ENCODE peak calls at places on chromosome 5, in five cellular contexts. F is AG04450, C is MCF 10A, E is GM12865, K is M059J. N is an unnamed sample.

GRCh38 chr5:1724822-1725602 is 74.6 kb downstream of the MRPL36 start:
- DNase-seq in F (no peak), C (no peak), E (no peak), K (no peak), N (no peak)

GRCh38 chr5:149732500-149733128 is 2.5 kb downstream of the PPARGC1B start:
- DNase-seq in F (no peak), C (peak; percentile 56), E (no peak), K (no peak), N (no peak)

GRCh38 chr5:103669615-103670014 is 107.0 kb upstream of the NUDT12 start:
- DNase-seq in F (no peak), C (no peak), E (no peak), K (no peak), N (no peak)

GRCh38 chr5:147701468-147701867 is 81.1 kb downstream of the JAKMIP2 start:
- DNase-seq in F (no peak), C (no peak), E (no peak), K (no peak), N (no peak)

GRCh38 chr5:88269222-88269771 is 652 bp upstream of the TMEM161B start:
- DNase-seq in F (no peak), C (peak; percentile 47), E (no peak), K (peak; percentile 57), N (no peak)

GRCh38 chr5:179766021-179766725 is 27.6 kb upstream of the LTC4S start:
- DNase-seq in F (no peak), C (no peak), E (no peak), K (peak; percentile 61), N (no peak)

GRCh38 chr5:72248352-72249032 is 71.5 kb downstream of the MRPS27 start:
- DNase-seq in F (no peak), C (peak; percentile 93), E (no peak), K (peak; percentile 95), N (no peak)

GRCh38 chr5:175460126-175460525 is 16.1 kb upstream of the DRD1 start:
- DNase-seq in F (no peak), C (peak; percentile 49), E (no peak), K (peak; percentile 50), N (no peak)

GRCh38 chr5:150630459-150631325 is 9.8 kb upstream of the SYNPO start:
- DNase-seq in F (no peak), C (no peak), E (no peak), K (no peak), N (no peak)

GRCh38 chr5:6510132-6510531 is 61.5 kb downstream of the UBE2QL1 start:
- DNase-seq in F (no peak), C (peak; percentile 20), E (no peak), K (peak; percentile 6), N (no peak)

GRCh38 chr5:53825016-53825415 is 264.6 kb downstream of the NDUFS4 start:
- DNase-seq in F (no peak), C (no peak), E (no peak), K (peak; percentile 48), N (no peak)

GRCh38 chr5:107402881-107403280 is 267.9 kb downstream of the EFNA5 start:
- DNase-seq in F (no peak), C (no peak), E (no peak), K (no peak), N (no peak)